ENCODE peak calls at places on chromosomes 6 and 20, in seven cellular contexts. S is HCT116, D is HepG2, P is H1, O is GM12878, Z is SK-N-SH, I is K562. X is an unnamed sample.

GRCh38 chr20:1897486-1897885 is 2.3 kb downstream of the SIRPA start:
- DNase-seq in S (no peak), D (no peak), P (no peak), O (no peak), Z (no peak), I (no peak), X (no peak)

GRCh38 chr20:3156811-3157619 is 2.6 kb downstream of the FASTKD5 start:
- DNase-seq in S (no peak), D (no peak), P (no peak), O (peak; percentile 55), Z (no peak), I (no peak), X (no peak)

GRCh38 chr6:35396991-35397390 is 54.6 kb downstream of the PPARD start:
- DNase-seq in S (no peak), D (no peak), P (no peak), O (no peak), Z (no peak), I (peak; percentile 39), X (no peak)

GRCh38 chr6:135503703-135504475 is 6.3 kb upstream of the AHI1 start:
- DNase-seq in S (no peak), D (no peak), P (no peak), O (no peak), Z (peak; percentile 4), I (no peak), X (no peak)

GRCh38 chr6:79498842-79499241 is 38.4 kb downstream of the LCA5 start:
- DNase-seq in S (no peak), D (no peak), P (no peak), O (no peak), Z (no peak), I (no peak), X (no peak)

GRCh38 chr6:169391473-169392071 is 137.9 kb upstream of the THBS2 start:
- DNase-seq in S (no peak), D (no peak), P (no peak), O (no peak), Z (no peak), I (no peak), X (no peak)

GRCh38 chr20:50019466-50020256 is 36.9 kb downstream of the SNAI1 start:
- DNase-seq in S (no peak), D (no peak), P (no peak), O (no peak), Z (no peak), I (no peak), X (peak; percentile 66)

GRCh38 chr20:51789434-51789833 is 12.9 kb downstream of the SALL4 start:
- DNase-seq in S (no peak), D (no peak), P (no peak), O (no peak), Z (no peak), I (no peak), X (no peak)

GRCh38 chr6:12592634-12593033 is 123.9 kb upstream of the PHACTR1 start:
- DNase-seq in S (no peak), D (no peak), P (no peak), O (no peak), Z (no peak), I (no peak), X (peak; percentile 55)

GRCh38 chr6:5718231-5718947 is 288.3 kb downstream of the NRN1 start:
- DNase-seq in S (no peak), D (no peak), P (peak; percentile 10), O (no peak), Z (no peak), I (no peak), X (no peak)

GRCh38 chr20:36485286-36485685 is 56.0 kb upstream of the MYL9 start:
- DNase-seq in S (no peak), D (no peak), P (no peak), O (no peak), Z (no peak), I (no peak), X (no peak)

GRCh38 chr6:85166106-85166505 is 283.8 kb upstream of the NT5E start:
- DNase-seq in S (no peak), D (no peak), P (no peak), O (no peak), Z (no peak), I (no peak), X (no peak)

GRCh38 chr6:34155471-34156300 is 9.8 kb upstream of the GRM4 start:
- DNase-seq in S (no peak), D (no peak), P (peak; percentile 20), O (no peak), Z (peak; percentile 17), I (no peak), X (no peak)

GRCh38 chr6:140071601-140072062 is 697.2 kb upstream of the CITED2 start:
- DNase-seq in S (no peak), D (no peak), P (no peak), O (peak; percentile 3), Z (no peak), I (no peak), X (no peak)

GRCh38 chr6:20744911-20745557 is 210.8 kb downstream of the CDKAL1 start:
- DNase-seq in S (no peak), D (no peak), P (no peak), O (no peak), Z (no peak), I (no peak), X (no peak)

GRCh38 chr6:42925248-42925857 is 3.9 kb upstream of the CNPY3 start:
- DNase-seq in S (no peak), D (no peak), P (peak; percentile 56), O (no peak), Z (no peak), I (no peak), X (no peak)

GRCh38 chr6:159594106-159594749 is 98.8 kb downstream of the SOD2 start:
- DNase-seq in S (peak; percentile 33), D (no peak), P (no peak), O (no peak), Z (no peak), I (no peak), X (no peak)

GRCh38 chr6:75396005-75396800 is 97.4 kb downstream of the FILIP1 start:
- DNase-seq in S (no peak), D (no peak), P (no peak), O (no peak), Z (no peak), I (no peak), X (no peak)

GRCh38 chr20:50369225-50370035 is 140.8 kb upstream of the PTPN1 start:
- DNase-seq in S (no peak), D (peak; percentile 83), P (no peak), O (no peak), Z (no peak), I (no peak), X (no peak)

GRCh38 chr20:34772437-34772836 is 53.0 kb downstream of the NCOA6 start:
- DNase-seq in S (no peak), D (no peak), P (no peak), O (no peak), Z (no peak), I (no peak), X (no peak)

GRCh38 chr6:154509421-154510143 is 903 bp downstream of the CNKSR3 start:
- DNase-seq in S (no peak), D (peak; percentile 44), P (peak; percentile 85), O (no peak), Z (peak; percentile 71), I (peak; percentile 59), X (no peak)

GRCh38 chr6:93751969-93752368 is 332.6 kb upstream of the EPHA7 start:
- DNase-seq in S (no peak), D (no peak), P (no peak), O (no peak), Z (no peak), I (no peak), X (peak; percentile 12)

GRCh38 chr6:75602164-75602896 is 650 bp downstream of the SENP6 start:
- DNase-seq in S (peak; percentile 15), D (no peak), P (peak; percentile 79), O (no peak), Z (peak; percentile 66), I (peak; percentile 61), X (peak; percentile 47)

GRCh38 chr20:31484001-31484400 is 8.9 kb downstream of the REM1 start:
- DNase-seq in S (no peak), D (no peak), P (no peak), O (no peak), Z (peak; percentile 43), I (peak; percentile 62), X (no peak)
- TF ChIP-seq JUND in S (no peak), D (no peak), P (no peak), O (no peak), Z (no peak), I (no peak), X (no peak)

GRCh38 chr20:55544638-55545037 is 460.7 kb downstream of the CBLN4 start:
- DNase-seq in S (no peak), D (no peak), P (no peak), O (no peak), Z (no peak), I (no peak), X (no peak)
- TF ChIP-seq JUND in S (no peak), D (no peak), P (no peak), O (no peak), Z (no peak), I (no peak), X (no peak)

GRCh38 chr6:123965894-123966293 is 162.2 kb downstream of the NKAIN2 start:
- DNase-seq in S (no peak), D (peak; percentile 35), P (no peak), O (no peak), Z (peak; percentile 1), I (no peak), X (no peak)
- TF ChIP-seq JUND in S (no peak), D (no peak), P (no peak), O (no peak), Z (no peak), I (no peak), X (no peak)

DNA sequence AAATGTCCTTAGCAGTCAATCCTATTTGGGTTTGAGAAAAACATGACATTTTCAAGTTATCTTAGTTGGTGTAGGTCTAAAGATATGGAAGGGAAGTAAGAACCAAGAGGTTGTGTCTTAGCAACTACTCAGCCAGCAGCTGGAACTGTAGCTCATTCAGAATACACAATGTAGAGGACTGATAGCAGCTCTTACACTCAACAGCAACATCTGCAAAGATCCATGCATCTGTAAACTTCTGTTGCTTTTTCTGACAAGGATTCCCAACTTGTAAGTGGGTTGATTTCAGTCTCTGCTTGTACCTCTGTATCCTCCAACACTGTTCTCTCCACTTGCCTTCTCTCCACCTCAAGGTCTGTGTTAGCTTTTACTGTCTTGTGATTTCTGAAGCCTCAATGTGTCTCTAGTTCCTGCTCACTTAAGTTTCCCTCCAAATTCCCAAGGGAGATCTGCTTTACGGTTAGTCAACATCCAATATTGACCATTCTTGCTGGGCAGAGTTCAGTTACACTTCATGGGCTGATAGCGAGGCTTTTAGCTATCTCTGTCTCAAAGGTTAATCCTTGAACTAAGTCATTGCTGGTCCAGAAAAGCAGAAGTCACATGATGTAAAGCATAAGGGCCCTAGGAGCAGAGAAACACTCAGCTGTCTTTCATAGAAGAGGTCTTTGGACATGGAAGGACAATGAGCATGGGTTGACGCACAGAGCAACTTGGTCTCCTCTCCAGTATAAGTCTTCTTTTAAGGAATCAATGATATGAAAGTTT is 71.6 kb upstream of the LGSN start:
- DNase-seq in S (no peak), D (peak; percentile 99), P (no peak), O (no peak), Z (no peak), I (no peak), X (no peak)
- TF ChIP-seq JUND in S (no peak), D (no peak), P (no peak), O (no peak), Z (no peak), I (no peak), X (no peak)